ENCODE peak calls at places on chromosomes 13 and 19, in eight cellular contexts. U, B, R, D, H, Q, L and A are unnamed samples.

GRCh38 chr19:55451163-55451521 is 8.0 kb upstream of the SHISA7 start:
- DNase-seq in U (no peak), B (no peak), R (no peak), D (no peak), H (no peak), Q (no peak), L (no peak), A (no peak)

GRCh38 chr19:8617984-8618383 is 7.5 kb upstream of the ADAMTS10 start:
- DNase-seq in U (no peak), B (no peak), R (no peak), D (no peak), H (no peak), Q (no peak), L (no peak), A (no peak)

GRCh38 chr19:45173816-45174215 is 4.2 kb downstream of the TRAPPC6A start:
- DNase-seq in U (no peak), B (peak), R (no peak), D (no peak), H (no peak), Q (no peak), L (no peak), A (no peak)

GRCh38 chr13:51235756-51236564 is 13.8 kb downstream of the FAM124A start:
- DNase-seq in U (no peak), B (no peak), R (no peak), D (no peak), H (no peak), Q (no peak), L (no peak), A (peak)

GRCh38 chr13:47008318-47008717 is 111.5 kb upstream of the HTR2A start:
- DNase-seq in U (no peak), B (no peak), R (no peak), D (no peak), H (no peak), Q (no peak), L (no peak), A (no peak)

GRCh38 chr19:12766051-12766521 is 9.3 kb downstream of the HOOK2 start:
- DNase-seq in U (peak), B (peak), R (peak), D (peak), H (no peak), Q (no peak), L (peak), A (peak)

GRCh38 chr13:114115191-114115671 is 17.2 kb downstream of the RASA3 start:
- DNase-seq in U (no peak), B (peak), R (no peak), D (no peak), H (no peak), Q (peak), L (peak), A (peak)

GRCh38 chr13:25846227-25846984 is 205.4 kb downstream of the SHISA2 start:
- DNase-seq in U (no peak), B (no peak), R (no peak), D (no peak), H (no peak), Q (no peak), L (no peak), A (no peak)

GRCh38 chr13:110902370-110902769 is 12.5 kb downstream of the ANKRD10 start:
- DNase-seq in U (no peak), B (no peak), R (no peak), D (no peak), H (no peak), Q (no peak), L (no peak), A (no peak)

GRCh38 chr19:13492128-13492527 is 14.2 kb downstream of the CACNA1A start:
- DNase-seq in U (no peak), B (peak), R (no peak), D (no peak), H (no peak), Q (no peak), L (no peak), A (no peak)

GRCh38 chr19:39413269-39413902 is 917 bp downstream of the PLEKHG2 start:
- DNase-seq in U (no peak), B (no peak), R (peak), D (no peak), H (no peak), Q (no peak), L (no peak), A (peak)

GRCh38 chr13:59445812-59446211 is 717.9 kb downstream of the DIAPH3 start:
- DNase-seq in U (no peak), B (no peak), R (no peak), D (no peak), H (no peak), Q (no peak), L (no peak), A (no peak)

GRCh38 chr13:100674363-100674847 is at the start of gene TMTC4:
- DNase-seq in U (no peak), B (no peak), R (no peak), D (no peak), H (peak), Q (peak), L (peak), A (no peak)

GRCh38 chr13:29857089-29857488 is 6.7 kb upstream of the UBL3 start:
- DNase-seq in U (no peak), B (no peak), R (no peak), D (no peak), H (no peak), Q (no peak), L (no peak), A (no peak)

GRCh38 chr19:1232652-1233360 is 5.0 kb downstream of the CBARP start:
- DNase-seq in U (no peak), B (no peak), R (no peak), D (no peak), H (no peak), Q (no peak), L (no peak), A (no peak)

GRCh38 chr13:98890920-98891319 is 86.9 kb downstream of the DOCK9 start:
- DNase-seq in U (no peak), B (no peak), R (no peak), D (no peak), H (no peak), Q (no peak), L (no peak), A (no peak)

GRCh38 chr19:55441692-55442321 is 1.3 kb downstream of the SHISA7 start:
- DNase-seq in U (no peak), B (no peak), R (no peak), D (no peak), H (no peak), Q (peak), L (no peak), A (no peak)

GRCh38 chr19:3321696-3322095 is 44.7 kb upstream of the NFIC start:
- DNase-seq in U (no peak), B (no peak), R (no peak), D (no peak), H (no peak), Q (no peak), L (no peak), A (no peak)

GRCh38 chr13:66501187-66501586 is 728.9 kb downstream of the PCDH9 start:
- DNase-seq in U (no peak), B (no peak), R (no peak), D (no peak), H (no peak), Q (no peak), L (no peak), A (no peak)

GRCh38 chr13:29005035-29005434 is 184.9 kb downstream of the MTUS2 start:
- DNase-seq in U (no peak), B (no peak), R (no peak), D (no peak), H (no peak), Q (no peak), L (no peak), A (no peak)

GRCh38 chr19:341386-342127 is 3.0 kb downstream of the MIER2 start:
- DNase-seq in U (no peak), B (no peak), R (no peak), D (no peak), H (no peak), Q (no peak), L (no peak), A (no peak)

GRCh38 chr19:50827476-50827875 is 3.9 kb upstream of the KLK1 start:
- DNase-seq in U (no peak), B (no peak), R (no peak), D (no peak), H (no peak), Q (no peak), L (no peak), A (no peak)

GRCh38 chr19:38035515-38036495 is 128.8 kb downstream of the SIPA1L3 start:
- DNase-seq in U (no peak), B (peak), R (no peak), D (no peak), H (no peak), Q (no peak), L (no peak), A (no peak)

GRCh38 chr19:52535831-52536800 is 8.6 kb downstream of the ZNF808 start:
- DNase-seq in U (peak), B (peak), R (no peak), D (peak), H (peak), Q (peak), L (peak), A (no peak)

GRCh38 chr19:18118420-18119242 is 21.1 kb downstream of the MAST3 start:
- DNase-seq in U (no peak), B (no peak), R (no peak), D (no peak), H (no peak), Q (no peak), L (no peak), A (no peak)

GRCh38 chr19:35098413-35099049 is 17.1 kb upstream of the FXYD3 start:
- DNase-seq in U (no peak), B (no peak), R (no peak), D (no peak), H (no peak), Q (no peak), L (no peak), A (no peak)

GRCh38 chr19:43639507-43640423 is at the start of gene CADM4:
- DNase-seq in U (peak), B (no peak), R (no peak), D (peak), H (peak), Q (peak), L (peak), A (no peak)